ENCODE peak calls at places on chromosomes 3 and 15, in seven cellular contexts. N is HCT116, B is heart right ventricle, O is adrenal gland, E is heart left ventricle, S is hepatocyte, J is thoracic aorta. Y is an unnamed sample.

GRCh38 chr3:13420817-13421755 is 964 bp upstream of the NUP210 start:
- DNase-seq in O (no peak), J (no peak), N (no peak), E (no peak), S (no peak), B (no peak), Y (no peak)

GRCh38 chr3:127171320-127171719 is 21.6 kb upstream of the PRR23E start:
- DNase-seq in E (no peak), N (no peak), B (no peak), S (no peak), J (no peak), O (no peak), Y (no peak)

GRCh38 chr3:101216710-101217457 is 103.5 kb downstream of the IMPG2 start:
- DNase-seq in B (peak), O (no peak), N (no peak), E (peak), S (no peak), J (peak), Y (peak)

GRCh38 chr3:156605686-156606605 is 51.0 kb upstream of the SSR3 start:
- DNase-seq in B (peak), E (peak), J (peak), S (peak), O (peak), N (no peak), Y (peak)

GRCh38 chr3:190596341-190597285 is 82.7 kb downstream of the IL1RAP start:
- DNase-seq in O (no peak), B (no peak), E (no peak), J (no peak), S (no peak), N (no peak), Y (no peak)

GRCh38 chr3:185717121-185717520 is 107.7 kb downstream of the IGF2BP2 start:
- DNase-seq in N (no peak), S (peak), J (no peak), B (no peak), E (no peak), O (peak), Y (no peak)

GRCh38 chr3:64530434-64531049 is 157.3 kb downstream of the ADAMTS9 start:
- DNase-seq in E (peak), S (peak), B (no peak), J (no peak), N (peak), O (peak), Y (no peak)

GRCh38 chr3:42739401-42740158 is 33.5 kb downstream of the CCDC13 start:
- DNase-seq in J (peak), E (peak), O (peak), N (no peak), B (peak), S (no peak), Y (peak)

GRCh38 chr3:186097663-186098451 is 11.0 kb downstream of the ETV5 start:
- DNase-seq in E (peak), S (peak), O (peak), B (peak), N (peak), J (no peak), Y (peak)

GRCh38 chr3:172629470-172629869 is 81.4 kb downstream of the NCEH1 start:
- DNase-seq in B (no peak), E (no peak), N (no peak), O (no peak), S (no peak), J (no peak), Y (no peak)

GRCh38 chr15:75835990-75836952 is 7.0 kb upstream of the UBE2Q2 start:
- DNase-seq in N (no peak), S (no peak), J (no peak), O (no peak), B (no peak), E (no peak), Y (no peak)

GRCh38 chr3:117252208-117252607 is 542.6 kb downstream of the TUSC7 start:
- DNase-seq in O (no peak), N (no peak), B (no peak), S (peak), E (no peak), J (no peak), Y (no peak)

GRCh38 chr15:22930782-22931484 is 49.2 kb downstream of the CYFIP1 start:
- DNase-seq in O (peak), E (peak), B (peak), J (no peak), S (no peak), N (no peak), Y (no peak)

GRCh38 chr3:168048414-168049330 is 47.1 kb downstream of the GOLIM4 start:
- DNase-seq in J (no peak), N (no peak), O (no peak), E (peak), B (no peak), S (no peak), Y (no peak)

GRCh38 chr15:41546846-41547786 is 3.1 kb upstream of the RPAP1 start:
- DNase-seq in B (no peak), S (no peak), N (peak), O (peak), E (no peak), J (no peak), Y (no peak)

GRCh38 chr3:9141903-9142302 is 107.5 kb downstream of the SRGAP3 start:
- DNase-seq in S (no peak), E (no peak), B (no peak), O (no peak), J (no peak), N (no peak), Y (no peak)

GRCh38 chr15:39925112-39925830 is 5.2 kb upstream of the GPR176 start:
- DNase-seq in E (no peak), S (no peak), B (no peak), O (no peak), J (no peak), N (no peak), Y (no peak)

GRCh38 chr15:90859234-90860131 is 8.9 kb upstream of the FURIN start:
- DNase-seq in S (no peak), B (no peak), N (no peak), J (no peak), O (no peak), E (no peak), Y (no peak)

GRCh38 chr3:72310028-72310987 is 525.4 kb upstream of the PROK2 start:
- DNase-seq in J (no peak), S (peak), E (peak), B (peak), N (no peak), O (peak), Y (no peak)

GRCh38 chr3:189272500-189273119 is 100.8 kb downstream of the TPRG1 start:
- DNase-seq in S (peak), N (no peak), B (no peak), O (no peak), J (no peak), E (no peak), Y (no peak)

GRCh38 chr15:39429898-39430357 is 151.0 kb upstream of the THBS1 start:
- DNase-seq in E (no peak), S (peak), J (no peak), N (no peak), O (peak), B (no peak), Y (no peak)

GRCh38 chr3:177781686-177782161 is 584.4 kb upstream of the TBL1XR1 start:
- DNase-seq in N (no peak), E (peak), B (peak), O (peak), S (no peak), J (no peak), Y (peak)

GRCh38 chr3:16264174-16264707 is 502 bp downstream of the DPH3 start:
- DNase-seq in N (no peak), E (no peak), B (no peak), O (peak), S (no peak), J (no peak), Y (no peak)

GRCh38 chr15:28098766-28099554 is at the start of gene OCA2:
- DNase-seq in N (no peak), O (peak), S (peak), B (peak), J (no peak), E (peak), Y (peak)

GRCh38 chr3:129375099-129375498 is 53.3 kb downstream of the EFCAB12 start:
- DNase-seq in E (no peak), J (no peak), N (no peak), S (no peak), B (no peak), O (no peak), Y (no peak)

GRCh38 chr15:56916825-56917477 is 1.5 kb upstream of the TCF12 start:
- DNase-seq in N (no peak), J (no peak), B (no peak), S (peak), E (no peak), O (no peak), Y (no peak)

GRCh38 chr3:124351430-124352142 is 359.7 kb upstream of the ROPN1 start:
- DNase-seq in E (peak), O (peak), N (peak), S (peak), B (no peak), J (no peak), Y (no peak)

GRCh38 chr15:81531141-81531592 is 157.2 kb upstream of the TMC3 start:
- DNase-seq in E (peak), J (no peak), O (peak), N (no peak), S (peak), B (peak), Y (no peak)

GRCh38 chr15:67079361-67079760 is 14.0 kb downstream of the SMAD3 start:
- DNase-seq in S (no peak), O (no peak), J (no peak), E (no peak), B (no peak), N (no peak), Y (no peak)

GRCh38 chr3:138946554-138947302 is at the start of the genes FOXL2 and FOXL2NB:
- DNase-seq in B (peak), N (no peak), E (no peak), O (peak), J (no peak), S (peak), Y (no peak)

GRCh38 chr3:162166543-162166942 is 669.9 kb downstream of the OTOL1 start:
- DNase-seq in N (no peak), O (no peak), E (no peak), B (no peak), S (no peak), J (no peak), Y (no peak)

GRCh38 chr3:126013742-126014141 is 44.8 kb downstream of the ROPN1B start:
- DNase-seq in B (no peak), N (no peak), O (no peak), E (no peak), J (no peak), S (no peak), Y (no peak)

GRCh38 chr3:34020221-34020620 is 221.8 kb downstream of the PDCD6IP start:
- DNase-seq in O (no peak), N (no peak), J (no peak), S (no peak), E (no peak), B (no peak), Y (no peak)

DNA sequence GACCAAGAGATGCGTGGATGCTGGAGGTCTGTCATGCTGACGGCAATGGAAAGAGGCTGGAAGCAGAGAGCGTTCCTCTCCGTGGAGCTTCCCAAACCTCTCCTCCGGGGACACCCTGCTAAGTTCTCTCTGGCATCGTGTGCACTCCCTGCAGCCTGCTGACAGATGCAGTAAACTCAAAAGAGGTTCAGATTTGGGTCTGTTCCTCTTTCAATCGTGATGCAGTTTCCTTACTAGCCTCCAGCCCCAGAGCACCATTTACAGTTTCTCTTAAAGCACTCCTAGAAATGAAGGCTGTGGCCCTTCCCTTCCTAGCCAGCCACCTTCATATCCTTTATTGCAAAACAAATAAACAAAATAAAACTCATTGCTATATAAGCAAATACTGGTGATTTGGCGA is 47.3 kb upstream of the LRRC58 start:
- DNase-seq in S (no peak), B (no peak), N (no peak), E (no peak), J (no peak), O (no peak), Y (no peak)
- H3K27ac ChIP-seq in S (no peak), B (no peak), N (no peak), E (no peak), J (no peak), O (no peak), Y (no peak)

GRCh38 chr3:195187609-195188529 is 83.1 kb downstream of the XXYLT1 start:
- DNase-seq in S (no peak), O (no peak), J (no peak), N (no peak), E (no peak), B (no peak), Y (no peak)

GRCh38 chr3:195186041-195186709 is 84.8 kb downstream of the XXYLT1 start:
- DNase-seq in O (no peak), N (no peak), J (no peak), B (no peak), S (no peak), E (no peak), Y (no peak)

GRCh38 chr3:195184716-195185421 is 86.1 kb downstream of the XXYLT1 start:
- DNase-seq in B (no peak), N (no peak), S (no peak), J (no peak), E (no peak), O (no peak), Y (no peak)

GRCh38 chr3:195183071-195183776 is 87.7 kb downstream of the XXYLT1 start:
- DNase-seq in J (no peak), N (no peak), B (no peak), O (no peak), E (no peak), S (no peak), Y (no peak)

DNA sequence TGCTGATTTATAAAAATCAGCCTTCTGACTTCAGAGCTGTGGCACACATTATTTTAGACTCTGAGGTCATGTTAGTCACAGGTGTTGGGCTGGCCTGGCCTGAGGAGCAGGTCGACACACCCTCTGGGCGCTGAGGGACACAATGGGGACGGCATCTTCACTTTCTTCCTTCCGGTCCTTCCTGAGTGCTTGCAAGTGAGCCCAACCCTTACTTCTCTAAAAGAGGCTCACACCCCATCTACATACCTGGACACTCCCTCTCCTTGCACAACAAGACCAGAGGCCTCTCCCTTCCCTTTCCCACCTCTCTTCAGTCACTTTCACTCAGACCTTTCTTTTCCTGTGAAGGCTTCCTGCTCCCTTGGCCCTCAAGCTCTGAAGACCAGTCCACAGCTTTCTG is 85.4 kb downstream of the XXYLT1 start:
- DNase-seq in B (no peak), N (no peak), E (no peak), S (no peak), J (no peak), O (no peak), Y (no peak)
- H3K27ac ChIP-seq in B (no peak), N (no peak), E (no peak), S (no peak), J (no peak), O (no peak), Y (no peak)

GRCh38 chr3:5051772-5052171 is 70.3 kb upstream of the ARL8B start:
- DNase-seq in N (no peak), S (no peak), O (peak), B (no peak), E (no peak), J (no peak), Y (peak)
- H3K27ac ChIP-seq in N (no peak), S (peak), O (no peak), B (no peak), E (no peak), J (no peak), Y (peak)

GRCh38 chr15:63369766-63370165 is 11.9 kb downstream of the CA12 start:
- DNase-seq in S (no peak), O (no peak), E (no peak), J (no peak), N (no peak), B (no peak), Y (no peak)

GRCh38 chr15:63368503-63368902 is 13.1 kb downstream of the CA12 start:
- DNase-seq in N (no peak), J (no peak), E (no peak), O (no peak), S (no peak), B (no peak), Y (no peak)

GRCh38 chr15:63367900-63368299 is 13.7 kb downstream of the CA12 start:
- DNase-seq in O (no peak), S (no peak), E (no peak), B (no peak), J (no peak), N (no peak), Y (no peak)

GRCh38 chr15:63370764-63371163 is 10.9 kb downstream of the CA12 start:
- DNase-seq in N (no peak), S (no peak), O (no peak), B (no peak), J (no peak), E (no peak), Y (no peak)

GRCh38 chr15:63369296-63369695 is 12.3 kb downstream of the CA12 start:
- DNase-seq in J (no peak), E (no peak), S (no peak), O (no peak), N (no peak), B (no peak), Y (no peak)
- H3K27ac ChIP-seq in J (peak), E (no peak), S (no peak), O (no peak), N (no peak), B (no peak), Y (no peak)

GRCh38 chr15:60758961-60759729 is 280.2 kb upstream of the ICE2 start:
- DNase-seq in S (no peak), O (no peak), E (no peak), B (no peak), J (no peak), N (no peak), Y (no peak)

GRCh38 chr15:60762167-60762566 is 283.2 kb upstream of the ICE2 start:
- DNase-seq in N (no peak), J (no peak), S (no peak), E (no peak), O (no peak), B (no peak), Y (no peak)

GRCh38 chr15:60763668-60764067 is 284.7 kb upstream of the ICE2 start:
- DNase-seq in O (no peak), S (no peak), B (no peak), E (no peak), N (no peak), J (no peak), Y (no peak)

GRCh38 chr15:60760646-60761504 is 281.9 kb upstream of the ICE2 start:
- DNase-seq in O (no peak), S (no peak), B (no peak), J (no peak), N (no peak), E (no peak), Y (no peak)

GRCh38 chr15:60761505-60761845 is 282.5 kb upstream of the ICE2 start:
- DNase-seq in B (no peak), O (no peak), E (no peak), N (no peak), J (no peak), S (no peak), Y (no peak)
- H3K27ac ChIP-seq in B (no peak), O (no peak), E (no peak), N (no peak), J (no peak), S (no peak), Y (no peak)

GRCh38 chr15:78977591-78978347 is 32.9 kb upstream of the CTSH start:
- DNase-seq in B (no peak), S (no peak), J (no peak), O (no peak), E (no peak), N (no peak), Y (no peak)
- H3K27ac ChIP-seq in B (no peak), S (no peak), J (no peak), O (no peak), E (no peak), N (no peak), Y (no peak)

DNA sequence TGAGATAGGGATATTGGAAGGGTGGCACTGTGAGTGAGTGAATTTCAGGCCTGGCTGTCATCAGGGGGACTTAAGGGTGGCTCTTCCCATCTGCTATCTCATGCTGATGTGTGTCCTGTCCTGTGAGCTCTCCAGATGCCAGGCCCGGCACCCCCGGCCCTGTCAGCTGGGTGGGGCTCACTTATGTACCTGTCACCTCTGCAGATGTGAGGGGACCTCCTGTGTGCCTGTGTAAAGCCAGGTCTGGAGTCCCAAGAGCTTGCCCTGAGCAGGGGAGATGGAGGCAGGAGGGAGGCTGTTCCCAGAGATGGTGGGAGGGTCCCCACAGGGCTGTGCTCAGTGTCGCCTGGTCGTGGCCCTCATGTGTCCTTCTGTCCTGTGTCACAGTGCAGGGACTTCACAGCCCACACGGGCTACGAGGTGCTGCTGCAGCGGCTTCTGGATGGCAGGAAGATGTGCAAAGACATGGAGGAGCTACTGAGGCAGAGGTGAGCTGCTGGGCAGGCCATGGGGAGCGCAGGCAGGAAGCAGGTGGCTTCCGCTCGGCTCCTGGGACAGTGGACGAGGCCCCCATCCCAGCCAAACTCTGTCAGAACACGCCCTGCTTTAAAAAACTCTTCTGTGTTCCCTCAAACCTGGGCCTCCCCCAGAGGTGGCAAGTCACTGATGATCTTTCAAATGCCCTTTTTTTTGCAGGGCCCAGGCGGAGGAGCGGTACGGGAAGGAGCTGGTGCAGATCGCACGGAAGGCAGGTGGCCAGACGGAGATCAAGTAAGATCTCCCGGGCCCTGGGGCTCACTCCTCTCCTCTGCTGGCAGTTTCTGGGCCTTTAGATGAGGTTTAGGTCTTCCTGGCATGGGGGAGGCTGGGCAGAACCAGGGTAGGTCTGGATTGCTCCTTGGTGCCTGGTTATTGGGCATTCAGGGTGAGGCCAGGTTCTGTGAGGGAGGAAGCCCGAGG is 23.1 kb downstream of the PSTPIP1 start:
- DNase-seq in S (no peak), B (no peak), J (no peak), E (no peak), N (no peak), O (no peak), Y (peak)
- H3K27ac ChIP-seq in S (no peak), B (no peak), J (no peak), E (no peak), N (no peak), O (no peak), Y (no peak)

GRCh38 chr15:84601555-84601838 is 688 bp downstream of the ZSCAN2 start:
- DNase-seq in S (no peak), E (no peak), N (no peak), B (no peak), O (no peak), J (no peak), Y (no peak)
- H3K27ac ChIP-seq in S (peak), E (no peak), N (no peak), B (no peak), O (no peak), J (no peak), Y (peak)

DNA sequence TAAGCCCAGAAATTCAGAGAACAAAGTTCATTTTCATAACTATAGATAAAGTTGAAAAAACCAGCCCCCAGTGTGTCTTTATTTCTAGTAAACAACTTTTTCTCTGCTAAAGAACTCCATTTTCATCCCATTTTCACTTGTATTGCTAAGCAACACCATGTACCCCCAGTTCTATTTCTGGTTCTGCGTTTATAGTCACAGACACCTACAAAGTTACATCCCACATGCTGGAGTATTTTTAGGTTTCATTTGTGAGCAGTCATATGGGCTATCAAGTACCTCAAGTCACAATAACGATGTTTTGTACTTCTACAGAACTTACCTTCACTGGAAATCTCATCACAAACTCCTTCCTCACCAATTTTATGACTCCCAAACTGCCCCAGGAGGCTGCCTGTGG is 236.5 kb downstream of the RSL24D1 start:
- DNase-seq in B (no peak), J (no peak), E (no peak), N (no peak), S (no peak), O (no peak), Y (no peak)
- H3K27ac ChIP-seq in B (no peak), J (peak), E (no peak), N (no peak), S (no peak), O (no peak), Y (no peak)